ENCODE peak calls at places on chromosomes 11 and 22, in seven cellular contexts. F, E, X, B, A, Y and K are unnamed samples.
A peak's percentile ranks its signal among the peaks of the same experiment; 100 is the strongest.

GRCh38 chr11:62922653-62923371 is 1.6 kb upstream of the CHRM1 start:
- DNase-seq in F (no peak), E (no peak), X (no peak), B (no peak), A (no peak), Y (no peak), K (peak; percentile 77)

GRCh38 chr11:44484211-44484610 is 81.3 kb upstream of the CD82 start:
- DNase-seq in F (peak; percentile 8), E (peak; percentile 58), X (peak; percentile 11), B (no peak), A (no peak), Y (no peak), K (peak; percentile 59)

GRCh38 chr22:30829901-30830550 is 135.4 kb downstream of the OSBP2 start:
- DNase-seq in F (peak; percentile 90), E (peak; percentile 90), X (no peak), B (no peak), A (no peak), Y (no peak), K (peak; percentile 25)

GRCh38 chr11:117876341-117877119 is at the start of gene FXYD6:
- DNase-seq in F (no peak), E (no peak), X (peak; percentile 77), B (no peak), A (no peak), Y (no peak), K (peak; percentile 63)

GRCh38 chr11:35464308-35464707 is 45.0 kb upstream of the SLC1A2 start:
- DNase-seq in F (no peak), E (no peak), X (no peak), B (peak; percentile 27), A (no peak), Y (no peak), K (no peak)

GRCh38 chr11:90242894-90243416 is 20.1 kb upstream of the CHORDC1 start:
- DNase-seq in F (no peak), E (no peak), X (no peak), B (no peak), A (no peak), Y (no peak), K (no peak)

GRCh38 chr22:27881404-27881803 is 37.7 kb downstream of the PITPNB start:
- DNase-seq in F (no peak), E (no peak), X (no peak), B (peak; percentile 74), A (peak; percentile 61), Y (no peak), K (peak; percentile 63)

GRCh38 chr22:17773606-17774205 is 563 bp downstream of the BID start:
- DNase-seq in F (no peak), E (peak; percentile 37), X (no peak), B (no peak), A (peak; percentile 65), Y (no peak), K (peak; percentile 48)

GRCh38 chr11:76041208-76041607 is 165.1 kb downstream of the WNT11 start:
- DNase-seq in F (no peak), E (no peak), X (no peak), B (no peak), A (no peak), Y (no peak), K (no peak)

GRCh38 chr22:39598017-39598965 is 27.7 kb downstream of the CACNA1I start:
- DNase-seq in F (peak; percentile 57), E (no peak), X (no peak), B (no peak), A (no peak), Y (peak; percentile 13), K (no peak)

GRCh38 chr11:61718613-61719302 is 33.7 kb upstream of the MYRF start:
- DNase-seq in F (no peak), E (peak; percentile 85), X (peak; percentile 70), B (no peak), A (peak; percentile 26), Y (no peak), K (peak; percentile 66)

GRCh38 chr11:71358122-71358728 is 90.0 kb downstream of the DHCR7 start:
- DNase-seq in F (no peak), E (no peak), X (no peak), B (no peak), A (no peak), Y (no peak), K (no peak)

GRCh38 chr22:46547179-46547882 is 9.9 kb upstream of the CELSR1 start:
- DNase-seq in F (no peak), E (peak; percentile 92), X (peak; percentile 58), B (no peak), A (no peak), Y (no peak), K (no peak)

GRCh38 chr11:34331329-34331728 is 26.5 kb downstream of the ABTB2 start:
- DNase-seq in F (no peak), E (peak; percentile 83), X (no peak), B (no peak), A (no peak), Y (no peak), K (no peak)

GRCh38 chr11:77783023-77783422 is 37.5 kb downstream of the RSF1 start:
- DNase-seq in F (no peak), E (no peak), X (no peak), B (no peak), A (no peak), Y (no peak), K (no peak)

GRCh38 chr11:13210424-13210823 is 67.2 kb upstream of the BMAL1 start:
- DNase-seq in F (peak; percentile 79), E (peak; percentile 70), X (peak; percentile 55), B (peak; percentile 28), A (peak; percentile 31), Y (no peak), K (peak; percentile 76)

GRCh38 chr22:20615533-20616450 is 108.4 kb downstream of the MED15 start:
- DNase-seq in F (no peak), E (no peak), X (no peak), B (no peak), A (no peak), Y (no peak), K (no peak)

GRCh38 chr22:42962295-42963230 is 52.4 kb downstream of the PACSIN2 start:
- DNase-seq in F (no peak), E (no peak), X (no peak), B (no peak), A (peak; percentile 47), Y (no peak), K (no peak)

GRCh38 chr11:958101-958500 is 32.4 kb downstream of the AP2A2 start:
- DNase-seq in F (no peak), E (no peak), X (no peak), B (no peak), A (no peak), Y (no peak), K (no peak)

GRCh38 chr11:96761451-96761850 is 371.6 kb downstream of the JRKL start:
- DNase-seq in F (no peak), E (no peak), X (no peak), B (no peak), A (no peak), Y (no peak), K (no peak)

GRCh38 chr11:121933294-121933693 is 182.7 kb downstream of the BLID start:
- DNase-seq in F (no peak), E (no peak), X (no peak), B (no peak), A (no peak), Y (no peak), K (no peak)

GRCh38 chr11:117175104-117175503 is 3.4 kb upstream of the SIDT2 start:
- DNase-seq in F (no peak), E (no peak), X (no peak), B (peak; percentile 21), A (no peak), Y (no peak), K (peak; percentile 41)

GRCh38 chr22:23909258-23909898 is 15.2 kb downstream of the MIF start:
- DNase-seq in F (no peak), E (no peak), X (no peak), B (no peak), A (no peak), Y (no peak), K (no peak)

GRCh38 chr11:12539570-12539969 is 134.7 kb upstream of the TEAD1 start:
- DNase-seq in F (no peak), E (peak; percentile 86), X (no peak), B (no peak), A (no peak), Y (no peak), K (no peak)

GRCh38 chr11:69304686-69305085 is 10.7 kb downstream of the MYEOV start:
- DNase-seq in F (no peak), E (no peak), X (no peak), B (no peak), A (no peak), Y (no peak), K (no peak)

GRCh38 chr11:116579857-116580727 is 192.7 kb downstream of the BUD13 start:
- DNase-seq in F (no peak), E (no peak), X (no peak), B (no peak), A (no peak), Y (no peak), K (no peak)

GRCh38 chr11:61890536-61891330 is 612 bp downstream of the FADS3 start:
- DNase-seq in F (no peak), E (peak; percentile 76), X (peak; percentile 48), B (no peak), A (no peak), Y (no peak), K (no peak)

GRCh38 chr22:27504360-27504759 is 297.2 kb downstream of the MN1 start:
- DNase-seq in F (no peak), E (no peak), X (no peak), B (no peak), A (no peak), Y (no peak), K (no peak)

GRCh38 chr11:60347084-60347797 is 20.2 kb downstream of the MS4A6E start:
- DNase-seq in F (no peak), E (no peak), X (no peak), B (no peak), A (no peak), Y (no peak), K (no peak)

GRCh38 chr11:101870510-101870909 is 44.3 kb upstream of the CEP126 start:
- DNase-seq in F (peak; percentile 41), E (peak; percentile 48), X (no peak), B (no peak), A (no peak), Y (no peak), K (no peak)

GRCh38 chr11:121649798-121650197 is 197.0 kb upstream of the SORL1-AS1 start:
- DNase-seq in F (no peak), E (no peak), X (no peak), B (no peak), A (no peak), Y (no peak), K (no peak)

GRCh38 chr11:120122921-120123683 is 14.8 kb downstream of the TRIM29 start:
- DNase-seq in F (no peak), E (no peak), X (no peak), B (no peak), A (no peak), Y (no peak), K (no peak)

GRCh38 chr11:37642321-37642720 is 1044.3 kb upstream of the RAG2 start:
- DNase-seq in F (no peak), E (no peak), X (no peak), B (no peak), A (no peak), Y (no peak), K (no peak)